ENCODE peak calls at places on chromosomes 2 and 18, in nine cellular contexts. W, Z, G, F, O, E, I, P and Y are unnamed samples.

GRCh38 chr18:69876490-69876889 is 71.2 kb downstream of the CD226 start:
- DNase-seq in W (no peak), Z (no peak), G (no peak), F (no peak), O (no peak), E (no peak), I (no peak), P (no peak), Y (no peak)

GRCh38 chr2:43426305-43427031 is 169.4 kb downstream of the THADA start:
- DNase-seq in W (peak; percentile 91), Z (peak; percentile 90), G (peak; percentile 77), F (peak; percentile 81), O (peak; percentile 55), E (peak; percentile 96), I (peak; percentile 81), P (peak; percentile 97), Y (no peak)

GRCh38 chr2:122144884-122145283 is 389.4 kb downstream of the TSN start:
- DNase-seq in W (no peak), Z (no peak), G (no peak), F (no peak), O (no peak), E (no peak), I (no peak), P (no peak), Y (peak; percentile 78)

GRCh38 chr18:45916302-45916701 is 50.8 kb downstream of the EPG5 start:
- DNase-seq in W (no peak), Z (no peak), G (no peak), F (no peak), O (no peak), E (no peak), I (peak; percentile 44), P (no peak), Y (no peak)

GRCh38 chr2:169069341-169069740 is at the start of gene DHRS9:
- DNase-seq in W (no peak), Z (peak; percentile 53), G (peak; percentile 63), F (no peak), O (no peak), E (peak; percentile 79), I (peak; percentile 77), P (peak; percentile 39), Y (no peak)

GRCh38 chr18:8619041-8619440 is 9.8 kb downstream of the RAB12 start:
- DNase-seq in W (no peak), Z (no peak), G (no peak), F (no peak), O (no peak), E (no peak), I (no peak), P (no peak), Y (no peak)

GRCh38 chr18:79944126-79944731 is 7.2 kb downstream of the SLC66A2 start:
- DNase-seq in W (no peak), Z (no peak), G (peak; percentile 38), F (peak; percentile 72), O (peak; percentile 26), E (no peak), I (peak; percentile 75), P (no peak), Y (no peak)

GRCh38 chr18:49342690-49343089 is 117.8 kb downstream of the DYM start:
- DNase-seq in W (no peak), Z (no peak), G (no peak), F (no peak), O (no peak), E (no peak), I (no peak), P (no peak), Y (no peak)

GRCh38 chr2:142725386-142725785 is 152.1 kb upstream of the KYNU start:
- DNase-seq in W (no peak), Z (no peak), G (no peak), F (no peak), O (no peak), E (no peak), I (no peak), P (no peak), Y (no peak)

GRCh38 chr18:46555724-46556123 is 101.3 kb downstream of the LOXHD1 start:
- DNase-seq in W (no peak), Z (peak; percentile 60), G (no peak), F (no peak), O (no peak), E (peak; percentile 32), I (no peak), P (peak; percentile 2), Y (no peak)

GRCh38 chr18:49443837-49444236 is 16.6 kb downstream of the DYM start:
- DNase-seq in W (no peak), Z (no peak), G (no peak), F (no peak), O (no peak), E (no peak), I (no peak), P (no peak), Y (no peak)

GRCh38 chr2:168220971-168221819 is 26.2 kb downstream of the STK39 start:
- DNase-seq in W (no peak), Z (no peak), G (no peak), F (no peak), O (no peak), E (no peak), I (no peak), P (peak; percentile 81), Y (no peak)

GRCh38 chr2:139000087-139000486 is 219.9 kb upstream of the NXPH2 start:
- DNase-seq in W (no peak), Z (no peak), G (no peak), F (no peak), O (no peak), E (no peak), I (no peak), P (no peak), Y (no peak)

GRCh38 chr2:179555681-179556283 is 291.1 kb upstream of the SESTD1 start:
- DNase-seq in W (no peak), Z (no peak), G (no peak), F (no peak), O (no peak), E (no peak), I (no peak), P (no peak), Y (no peak)

GRCh38 chr2:101406867-101407266 is 19.6 kb upstream of the CREG2 start:
- DNase-seq in W (no peak), Z (no peak), G (no peak), F (no peak), O (no peak), E (no peak), I (no peak), P (no peak), Y (no peak)

GRCh38 chr2:242031481-242032019 is 162.0 kb downstream of the RTP5 start:
- DNase-seq in W (no peak), Z (no peak), G (no peak), F (peak; percentile 72), O (no peak), E (no peak), I (peak; percentile 76), P (no peak), Y (no peak)

GRCh38 chr2:168687314-168687713 is 115.1 kb upstream of the NOSTRIN start:
- DNase-seq in W (no peak), Z (no peak), G (no peak), F (no peak), O (no peak), E (no peak), I (no peak), P (peak; percentile 44), Y (no peak)

GRCh38 chr18:7904529-7904928 is 337.4 kb downstream of the PTPRM start:
- DNase-seq in W (no peak), Z (no peak), G (no peak), F (no peak), O (no peak), E (no peak), I (no peak), P (no peak), Y (no peak)

GRCh38 chr2:227163445-227163997 is 484 bp downstream of the COL4A4 start:
- DNase-seq in W (no peak), Z (no peak), G (peak; percentile 46), F (no peak), O (no peak), E (no peak), I (peak; percentile 82), P (no peak), Y (peak; percentile 80)

GRCh38 chr2:21544392-21544791 is 420.6 kb downstream of the TDRD15 start:
- DNase-seq in W (no peak), Z (no peak), G (no peak), F (no peak), O (no peak), E (no peak), I (no peak), P (no peak), Y (no peak)

GRCh38 chr2:21543630-21544029 is 419.9 kb downstream of the TDRD15 start:
- DNase-seq in W (no peak), Z (no peak), G (no peak), F (no peak), O (no peak), E (no peak), I (no peak), P (no peak), Y (no peak)
- TF ChIP-seq POLR2A in W (no peak), Z (no peak), G (no peak), F (no peak), O (no peak), E (no peak), I (no peak), P (no peak), Y (no peak)

DNA sequence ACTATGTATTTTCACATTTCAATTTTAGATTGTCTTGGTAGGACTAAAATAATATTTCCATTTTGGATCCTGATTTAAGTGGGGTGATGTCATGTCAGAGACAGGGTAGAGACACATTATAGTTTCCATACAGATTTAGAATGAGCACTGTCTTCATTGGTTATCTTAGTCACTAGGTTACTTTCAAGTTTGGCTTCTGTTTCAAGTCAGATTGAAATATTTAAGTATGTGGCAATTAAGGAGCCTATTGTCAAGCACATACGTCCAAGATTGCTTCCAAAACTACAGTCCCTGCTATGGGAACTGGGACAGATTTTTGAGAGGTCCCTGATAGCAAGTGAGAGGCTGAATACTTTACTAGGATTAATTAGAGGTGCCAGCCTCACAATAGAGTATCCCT is 89.2 kb upstream of the FAM117B start:
- DNase-seq in W (no peak), Z (no peak), G (no peak), F (no peak), O (no peak), E (no peak), I (no peak), P (no peak), Y (no peak)
- TF ChIP-seq POLR2AphosphoS5 in W (no peak), Z (no peak), G (no peak), F (no peak), O (no peak), E (no peak), I (no peak), P (no peak), Y (no peak)

GRCh38 chr2:28394331-28394877 is 1.7 kb downstream of the FOSL2 start:
- DNase-seq in W (peak; percentile 90), Z (no peak), G (peak; percentile 69), F (no peak), O (peak; percentile 78), E (no peak), I (peak; percentile 84), P (peak; percentile 63), Y (no peak)
- TF ChIP-seq POLR2A in W (peak; percentile 61), Z (no peak), G (peak; percentile 75), F (no peak), O (peak; percentile 25), E (no peak), I (no peak), P (peak; percentile 18), Y (no peak)

DNA sequence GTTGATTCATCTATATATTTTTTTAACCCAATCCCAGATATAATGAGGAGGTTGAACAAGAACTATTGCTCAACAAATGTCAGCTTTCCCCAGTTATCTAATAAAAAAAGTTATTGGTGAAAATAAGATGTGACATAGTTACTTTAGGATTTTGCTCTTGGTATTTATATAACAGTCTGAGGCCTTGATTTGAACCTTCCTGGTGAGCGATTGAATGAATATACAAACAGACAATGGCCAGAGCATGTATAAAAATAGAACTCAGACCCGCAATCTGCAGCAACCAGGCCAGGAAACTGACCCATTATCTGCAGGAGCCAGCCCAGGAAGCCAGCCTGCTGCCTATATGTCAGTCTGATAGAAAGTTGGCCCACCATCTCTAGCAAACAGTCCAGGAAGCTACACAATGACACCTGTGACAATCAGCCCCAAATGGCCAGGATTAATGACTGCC is 81.6 kb downstream of the HS6ST1 start:
- DNase-seq in W (no peak), Z (peak; percentile 62), G (no peak), F (no peak), O (no peak), E (no peak), I (no peak), P (peak; percentile 64), Y (no peak)
- TF ChIP-seq POLR2AphosphoS5 in W (no peak), Z (peak; percentile 80), G (no peak), F (no peak), O (no peak), E (no peak), I (no peak), P (no peak), Y (no peak)